ENCODE peak calls at places on chromosomes 3 and 15, in five cellular contexts. One of them, this sample, is unnamed.

GRCh38 chr15:75067123-75067854 is 43.9 kb downstream of the PPCDC start:
- DNase-seq in stimulated activated CD8-positive, alpha-beta memory T cell treated with anti-CD3 and anti-CD28 coated beads, Interleukin-15, amount 100 ng/mL, for 4 hours: no peak
- DNase-seq in WTC11: no peak
- DNase-seq in activated naive CD4-positive, alpha-beta T cell treated with anti-CD3 and anti-CD28 coated beads, Interleukin-2, amount 10 ng/mL, durations not matched to agents 7 days and 5 days: peak; percentile 75
- DNase-seq in HS-27A: peak; percentile 74
- DNase-seq in this sample: no peak

GRCh38 chr3:170508876-170509275 is 77.0 kb downstream of the SLC7A14 start:
- DNase-seq in stimulated activated CD8-positive, alpha-beta memory T cell treated with anti-CD3 and anti-CD28 coated beads, Interleukin-15, amount 100 ng/mL, for 4 hours: no peak
- DNase-seq in WTC11: no peak
- DNase-seq in activated naive CD4-positive, alpha-beta T cell treated with anti-CD3 and anti-CD28 coated beads, Interleukin-2, amount 10 ng/mL, durations not matched to agents 7 days and 5 days: no peak
- DNase-seq in HS-27A: no peak
- DNase-seq in this sample: no peak

GRCh38 chr3:64443553-64444331 is 218.5 kb upstream of the PRICKLE2 start:
- DNase-seq in stimulated activated CD8-positive, alpha-beta memory T cell treated with anti-CD3 and anti-CD28 coated beads, Interleukin-15, amount 100 ng/mL, for 4 hours: no peak
- DNase-seq in WTC11: no peak
- DNase-seq in activated naive CD4-positive, alpha-beta T cell treated with anti-CD3 and anti-CD28 coated beads, Interleukin-2, amount 10 ng/mL, durations not matched to agents 7 days and 5 days: no peak
- DNase-seq in HS-27A: no peak
- DNase-seq in this sample: no peak

GRCh38 chr3:29415824-29416223 is 135.0 kb downstream of the RBMS3 start:
- DNase-seq in stimulated activated CD8-positive, alpha-beta memory T cell treated with anti-CD3 and anti-CD28 coated beads, Interleukin-15, amount 100 ng/mL, for 4 hours: no peak
- DNase-seq in WTC11: no peak
- DNase-seq in activated naive CD4-positive, alpha-beta T cell treated with anti-CD3 and anti-CD28 coated beads, Interleukin-2, amount 10 ng/mL, durations not matched to agents 7 days and 5 days: no peak
- DNase-seq in HS-27A: no peak
- DNase-seq in this sample: no peak

GRCh38 chr15:41980654-41981323 is 8.4 kb upstream of the EHD4 start:
- DNase-seq in stimulated activated CD8-positive, alpha-beta memory T cell treated with anti-CD3 and anti-CD28 coated beads, Interleukin-15, amount 100 ng/mL, for 4 hours: no peak
- DNase-seq in WTC11: no peak
- DNase-seq in activated naive CD4-positive, alpha-beta T cell treated with anti-CD3 and anti-CD28 coated beads, Interleukin-2, amount 10 ng/mL, durations not matched to agents 7 days and 5 days: no peak
- DNase-seq in HS-27A: no peak
- DNase-seq in this sample: no peak

GRCh38 chr3:169077394-169077906 is 586.1 kb downstream of the MECOM start:
- DNase-seq in stimulated activated CD8-positive, alpha-beta memory T cell treated with anti-CD3 and anti-CD28 coated beads, Interleukin-15, amount 100 ng/mL, for 4 hours: no peak
- DNase-seq in WTC11: no peak
- DNase-seq in activated naive CD4-positive, alpha-beta T cell treated with anti-CD3 and anti-CD28 coated beads, Interleukin-2, amount 10 ng/mL, durations not matched to agents 7 days and 5 days: no peak
- DNase-seq in HS-27A: no peak
- DNase-seq in this sample: no peak

GRCh38 chr3:14344351-14344750 is 58.1 kb upstream of the SLC6A6 start:
- DNase-seq in stimulated activated CD8-positive, alpha-beta memory T cell treated with anti-CD3 and anti-CD28 coated beads, Interleukin-15, amount 100 ng/mL, for 4 hours: no peak
- DNase-seq in WTC11: peak; percentile 29
- DNase-seq in activated naive CD4-positive, alpha-beta T cell treated with anti-CD3 and anti-CD28 coated beads, Interleukin-2, amount 10 ng/mL, durations not matched to agents 7 days and 5 days: no peak
- DNase-seq in HS-27A: no peak
- DNase-seq in this sample: no peak

GRCh38 chr3:81859524-81859923 is 98.1 kb upstream of the GBE1 start:
- DNase-seq in stimulated activated CD8-positive, alpha-beta memory T cell treated with anti-CD3 and anti-CD28 coated beads, Interleukin-15, amount 100 ng/mL, for 4 hours: no peak
- DNase-seq in WTC11: no peak
- DNase-seq in activated naive CD4-positive, alpha-beta T cell treated with anti-CD3 and anti-CD28 coated beads, Interleukin-2, amount 10 ng/mL, durations not matched to agents 7 days and 5 days: no peak
- DNase-seq in HS-27A: no peak
- DNase-seq in this sample: no peak

GRCh38 chr3:12545473-12545791 is at the start of gene MKRN2OS:
- DNase-seq in stimulated activated CD8-positive, alpha-beta memory T cell treated with anti-CD3 and anti-CD28 coated beads, Interleukin-15, amount 100 ng/mL, for 4 hours: no peak
- DNase-seq in WTC11: peak; percentile 53
- DNase-seq in activated naive CD4-positive, alpha-beta T cell treated with anti-CD3 and anti-CD28 coated beads, Interleukin-2, amount 10 ng/mL, durations not matched to agents 7 days and 5 days: no peak
- DNase-seq in HS-27A: no peak
- DNase-seq in this sample: no peak

GRCh38 chr3:173755161-173755560 is 357.6 kb downstream of the NLGN1 start:
- DNase-seq in stimulated activated CD8-positive, alpha-beta memory T cell treated with anti-CD3 and anti-CD28 coated beads, Interleukin-15, amount 100 ng/mL, for 4 hours: no peak
- DNase-seq in WTC11: no peak
- DNase-seq in activated naive CD4-positive, alpha-beta T cell treated with anti-CD3 and anti-CD28 coated beads, Interleukin-2, amount 10 ng/mL, durations not matched to agents 7 days and 5 days: no peak
- DNase-seq in HS-27A: no peak
- DNase-seq in this sample: no peak

GRCh38 chr3:32176989-32177701 is 61.3 kb upstream of the CMTM8 start:
- DNase-seq in stimulated activated CD8-positive, alpha-beta memory T cell treated with anti-CD3 and anti-CD28 coated beads, Interleukin-15, amount 100 ng/mL, for 4 hours: peak; percentile 19
- DNase-seq in WTC11: peak; percentile 51
- DNase-seq in activated naive CD4-positive, alpha-beta T cell treated with anti-CD3 and anti-CD28 coated beads, Interleukin-2, amount 10 ng/mL, durations not matched to agents 7 days and 5 days: peak; percentile 66
- DNase-seq in HS-27A: peak; percentile 57
- DNase-seq in this sample: peak; percentile 14

GRCh38 chr3:186996356-186996755 is 66.0 kb downstream of the ST6GAL1 start:
- DNase-seq in stimulated activated CD8-positive, alpha-beta memory T cell treated with anti-CD3 and anti-CD28 coated beads, Interleukin-15, amount 100 ng/mL, for 4 hours: no peak
- DNase-seq in WTC11: no peak
- DNase-seq in activated naive CD4-positive, alpha-beta T cell treated with anti-CD3 and anti-CD28 coated beads, Interleukin-2, amount 10 ng/mL, durations not matched to agents 7 days and 5 days: no peak
- DNase-seq in HS-27A: no peak
- DNase-seq in this sample: no peak

GRCh38 chr3:98513136-98513535 is 9.6 kb downstream of the CLDND1 start:
- DNase-seq in stimulated activated CD8-positive, alpha-beta memory T cell treated with anti-CD3 and anti-CD28 coated beads, Interleukin-15, amount 100 ng/mL, for 4 hours: no peak
- DNase-seq in WTC11: no peak
- DNase-seq in activated naive CD4-positive, alpha-beta T cell treated with anti-CD3 and anti-CD28 coated beads, Interleukin-2, amount 10 ng/mL, durations not matched to agents 7 days and 5 days: no peak
- DNase-seq in HS-27A: no peak
- DNase-seq in this sample: no peak

GRCh38 chr15:98653686-98654085 is 5.3 kb downstream of the IGF1R start:
- DNase-seq in stimulated activated CD8-positive, alpha-beta memory T cell treated with anti-CD3 and anti-CD28 coated beads, Interleukin-15, amount 100 ng/mL, for 4 hours: no peak
- DNase-seq in WTC11: no peak
- DNase-seq in activated naive CD4-positive, alpha-beta T cell treated with anti-CD3 and anti-CD28 coated beads, Interleukin-2, amount 10 ng/mL, durations not matched to agents 7 days and 5 days: no peak
- DNase-seq in HS-27A: no peak
- DNase-seq in this sample: no peak

GRCh38 chr15:53978248-53978906 is at the start of gene UNC13C:
- DNase-seq in stimulated activated CD8-positive, alpha-beta memory T cell treated with anti-CD3 and anti-CD28 coated beads, Interleukin-15, amount 100 ng/mL, for 4 hours: no peak
- DNase-seq in WTC11: peak; percentile 77
- DNase-seq in activated naive CD4-positive, alpha-beta T cell treated with anti-CD3 and anti-CD28 coated beads, Interleukin-2, amount 10 ng/mL, durations not matched to agents 7 days and 5 days: no peak
- DNase-seq in HS-27A: no peak
- DNase-seq in this sample: no peak

GRCh38 chr3:66470956-66471686 is 29.7 kb downstream of the LRIG1 start:
- DNase-seq in stimulated activated CD8-positive, alpha-beta memory T cell treated with anti-CD3 and anti-CD28 coated beads, Interleukin-15, amount 100 ng/mL, for 4 hours: no peak
- DNase-seq in WTC11: no peak
- DNase-seq in activated naive CD4-positive, alpha-beta T cell treated with anti-CD3 and anti-CD28 coated beads, Interleukin-2, amount 10 ng/mL, durations not matched to agents 7 days and 5 days: no peak
- DNase-seq in HS-27A: no peak
- DNase-seq in this sample: no peak

GRCh38 chr15:85329561-85330421 is 50.6 kb upstream of the AKAP13 start:
- DNase-seq in stimulated activated CD8-positive, alpha-beta memory T cell treated with anti-CD3 and anti-CD28 coated beads, Interleukin-15, amount 100 ng/mL, for 4 hours: no peak
- DNase-seq in WTC11: no peak
- DNase-seq in activated naive CD4-positive, alpha-beta T cell treated with anti-CD3 and anti-CD28 coated beads, Interleukin-2, amount 10 ng/mL, durations not matched to agents 7 days and 5 days: peak; percentile 68
- DNase-seq in HS-27A: no peak
- DNase-seq in this sample: no peak

GRCh38 chr3:55826097-55826496 is 339.0 kb upstream of the WNT5A start:
- DNase-seq in stimulated activated CD8-positive, alpha-beta memory T cell treated with anti-CD3 and anti-CD28 coated beads, Interleukin-15, amount 100 ng/mL, for 4 hours: no peak
- DNase-seq in WTC11: no peak
- DNase-seq in activated naive CD4-positive, alpha-beta T cell treated with anti-CD3 and anti-CD28 coated beads, Interleukin-2, amount 10 ng/mL, durations not matched to agents 7 days and 5 days: no peak
- DNase-seq in HS-27A: no peak
- DNase-seq in this sample: no peak

GRCh38 chr3:48897401-48898376 is 993 bp downstream of the SLC25A20 start:
- DNase-seq in stimulated activated CD8-positive, alpha-beta memory T cell treated with anti-CD3 and anti-CD28 coated beads, Interleukin-15, amount 100 ng/mL, for 4 hours: no peak
- DNase-seq in WTC11: no peak
- DNase-seq in activated naive CD4-positive, alpha-beta T cell treated with anti-CD3 and anti-CD28 coated beads, Interleukin-2, amount 10 ng/mL, durations not matched to agents 7 days and 5 days: peak; percentile 27
- DNase-seq in HS-27A: no peak
- DNase-seq in this sample: no peak

GRCh38 chr3:185210621-185211157 is 43.2 kb downstream of the EHHADH start:
- DNase-seq in stimulated activated CD8-positive, alpha-beta memory T cell treated with anti-CD3 and anti-CD28 coated beads, Interleukin-15, amount 100 ng/mL, for 4 hours: no peak
- DNase-seq in WTC11: no peak
- DNase-seq in activated naive CD4-positive, alpha-beta T cell treated with anti-CD3 and anti-CD28 coated beads, Interleukin-2, amount 10 ng/mL, durations not matched to agents 7 days and 5 days: no peak
- DNase-seq in HS-27A: no peak
- DNase-seq in this sample: no peak

GRCh38 chr3:51501833-51502561 is 2.2 kb upstream of the DCAF1 start:
- DNase-seq in stimulated activated CD8-positive, alpha-beta memory T cell treated with anti-CD3 and anti-CD28 coated beads, Interleukin-15, amount 100 ng/mL, for 4 hours: peak; percentile 58
- DNase-seq in WTC11: peak; percentile 93
- DNase-seq in activated naive CD4-positive, alpha-beta T cell treated with anti-CD3 and anti-CD28 coated beads, Interleukin-2, amount 10 ng/mL, durations not matched to agents 7 days and 5 days: peak; percentile 88
- DNase-seq in HS-27A: peak; percentile 46
- DNase-seq in this sample: peak; percentile 27

GRCh38 chr3:4821975-4822374 is 157.3 kb upstream of the BHLHE40 start:
- DNase-seq in stimulated activated CD8-positive, alpha-beta memory T cell treated with anti-CD3 and anti-CD28 coated beads, Interleukin-15, amount 100 ng/mL, for 4 hours: peak; percentile 71
- DNase-seq in WTC11: no peak
- DNase-seq in activated naive CD4-positive, alpha-beta T cell treated with anti-CD3 and anti-CD28 coated beads, Interleukin-2, amount 10 ng/mL, durations not matched to agents 7 days and 5 days: peak; percentile 90
- DNase-seq in HS-27A: no peak
- DNase-seq in this sample: no peak

GRCh38 chr15:90829942-90830440 is 38.4 kb upstream of the FURIN start:
- DNase-seq in stimulated activated CD8-positive, alpha-beta memory T cell treated with anti-CD3 and anti-CD28 coated beads, Interleukin-15, amount 100 ng/mL, for 4 hours: no peak
- DNase-seq in WTC11: no peak
- DNase-seq in activated naive CD4-positive, alpha-beta T cell treated with anti-CD3 and anti-CD28 coated beads, Interleukin-2, amount 10 ng/mL, durations not matched to agents 7 days and 5 days: peak; percentile 71
- DNase-seq in HS-27A: no peak
- DNase-seq in this sample: no peak

GRCh38 chr3:42556089-42556632 is 25.6 kb downstream of the SEC22C start:
- DNase-seq in stimulated activated CD8-positive, alpha-beta memory T cell treated with anti-CD3 and anti-CD28 coated beads, Interleukin-15, amount 100 ng/mL, for 4 hours: no peak
- DNase-seq in WTC11: no peak
- DNase-seq in activated naive CD4-positive, alpha-beta T cell treated with anti-CD3 and anti-CD28 coated beads, Interleukin-2, amount 10 ng/mL, durations not matched to agents 7 days and 5 days: peak; percentile 73
- DNase-seq in HS-27A: no peak
- DNase-seq in this sample: no peak

GRCh38 chr3:173725507-173725906 is 328.0 kb downstream of the NLGN1 start:
- DNase-seq in stimulated activated CD8-positive, alpha-beta memory T cell treated with anti-CD3 and anti-CD28 coated beads, Interleukin-15, amount 100 ng/mL, for 4 hours: no peak
- DNase-seq in WTC11: no peak
- DNase-seq in activated naive CD4-positive, alpha-beta T cell treated with anti-CD3 and anti-CD28 coated beads, Interleukin-2, amount 10 ng/mL, durations not matched to agents 7 days and 5 days: no peak
- DNase-seq in HS-27A: no peak
- DNase-seq in this sample: no peak

GRCh38 chr15:43928152-43928551 is 101.3 kb downstream of the WDR76 start:
- DNase-seq in stimulated activated CD8-positive, alpha-beta memory T cell treated with anti-CD3 and anti-CD28 coated beads, Interleukin-15, amount 100 ng/mL, for 4 hours: no peak
- DNase-seq in WTC11: peak; percentile 62
- DNase-seq in activated naive CD4-positive, alpha-beta T cell treated with anti-CD3 and anti-CD28 coated beads, Interleukin-2, amount 10 ng/mL, durations not matched to agents 7 days and 5 days: no peak
- DNase-seq in HS-27A: no peak
- DNase-seq in this sample: no peak

GRCh38 chr3:176296066-176296597 is 901.1 kb downstream of the TBL1XR1 start:
- DNase-seq in stimulated activated CD8-positive, alpha-beta memory T cell treated with anti-CD3 and anti-CD28 coated beads, Interleukin-15, amount 100 ng/mL, for 4 hours: no peak
- DNase-seq in WTC11: no peak
- DNase-seq in activated naive CD4-positive, alpha-beta T cell treated with anti-CD3 and anti-CD28 coated beads, Interleukin-2, amount 10 ng/mL, durations not matched to agents 7 days and 5 days: no peak
- DNase-seq in HS-27A: no peak
- DNase-seq in this sample: no peak

GRCh38 chr3:190862209-190863118 is at the start of gene GMNC:
- DNase-seq in stimulated activated CD8-positive, alpha-beta memory T cell treated with anti-CD3 and anti-CD28 coated beads, Interleukin-15, amount 100 ng/mL, for 4 hours: no peak
- DNase-seq in WTC11: peak; percentile 75
- DNase-seq in activated naive CD4-positive, alpha-beta T cell treated with anti-CD3 and anti-CD28 coated beads, Interleukin-2, amount 10 ng/mL, durations not matched to agents 7 days and 5 days: peak; percentile 54
- DNase-seq in HS-27A: no peak
- DNase-seq in this sample: no peak

GRCh38 chr15:95864467-95864886 is 466.0 kb upstream of the NR2F2 start:
- DNase-seq in stimulated activated CD8-positive, alpha-beta memory T cell treated with anti-CD3 and anti-CD28 coated beads, Interleukin-15, amount 100 ng/mL, for 4 hours: no peak
- DNase-seq in WTC11: no peak
- DNase-seq in activated naive CD4-positive, alpha-beta T cell treated with anti-CD3 and anti-CD28 coated beads, Interleukin-2, amount 10 ng/mL, durations not matched to agents 7 days and 5 days: peak; percentile 53
- DNase-seq in HS-27A: no peak
- DNase-seq in this sample: no peak

GRCh38 chr3:42527368-42527917 is 25.0 kb downstream of the VIPR1 start:
- DNase-seq in stimulated activated CD8-positive, alpha-beta memory T cell treated with anti-CD3 and anti-CD28 coated beads, Interleukin-15, amount 100 ng/mL, for 4 hours: no peak
- DNase-seq in WTC11: no peak
- DNase-seq in activated naive CD4-positive, alpha-beta T cell treated with anti-CD3 and anti-CD28 coated beads, Interleukin-2, amount 10 ng/mL, durations not matched to agents 7 days and 5 days: no peak
- DNase-seq in HS-27A: no peak
- DNase-seq in this sample: no peak

GRCh38 chr3:68919000-68919399 is 13.3 kb downstream of the TAFA4 start:
- DNase-seq in stimulated activated CD8-positive, alpha-beta memory T cell treated with anti-CD3 and anti-CD28 coated beads, Interleukin-15, amount 100 ng/mL, for 4 hours: no peak
- DNase-seq in WTC11: peak; percentile 48
- DNase-seq in activated naive CD4-positive, alpha-beta T cell treated with anti-CD3 and anti-CD28 coated beads, Interleukin-2, amount 10 ng/mL, durations not matched to agents 7 days and 5 days: no peak
- DNase-seq in HS-27A: no peak
- DNase-seq in this sample: no peak

GRCh38 chr15:98854496-98854895 is 153.1 kb downstream of the PGPEP1L start:
- DNase-seq in stimulated activated CD8-positive, alpha-beta memory T cell treated with anti-CD3 and anti-CD28 coated beads, Interleukin-15, amount 100 ng/mL, for 4 hours: no peak
- DNase-seq in WTC11: no peak
- DNase-seq in activated naive CD4-positive, alpha-beta T cell treated with anti-CD3 and anti-CD28 coated beads, Interleukin-2, amount 10 ng/mL, durations not matched to agents 7 days and 5 days: no peak
- DNase-seq in HS-27A: no peak
- DNase-seq in this sample: no peak

GRCh38 chr3:99872633-99873254 is 55.1 kb downstream of the CMSS1 start:
- DNase-seq in stimulated activated CD8-positive, alpha-beta memory T cell treated with anti-CD3 and anti-CD28 coated beads, Interleukin-15, amount 100 ng/mL, for 4 hours: no peak
- DNase-seq in WTC11: no peak
- DNase-seq in activated naive CD4-positive, alpha-beta T cell treated with anti-CD3 and anti-CD28 coated beads, Interleukin-2, amount 10 ng/mL, durations not matched to agents 7 days and 5 days: peak; percentile 34
- DNase-seq in HS-27A: no peak
- DNase-seq in this sample: no peak

GRCh38 chr3:174397848-174398247 is 461.3 kb upstream of the NAALADL2 start:
- DNase-seq in stimulated activated CD8-positive, alpha-beta memory T cell treated with anti-CD3 and anti-CD28 coated beads, Interleukin-15, amount 100 ng/mL, for 4 hours: no peak
- DNase-seq in WTC11: no peak
- DNase-seq in activated naive CD4-positive, alpha-beta T cell treated with anti-CD3 and anti-CD28 coated beads, Interleukin-2, amount 10 ng/mL, durations not matched to agents 7 days and 5 days: no peak
- DNase-seq in HS-27A: no peak
- DNase-seq in this sample: no peak

GRCh38 chr3:101643009-101643844 is 33.7 kb downstream of the ZBTB11 start:
- DNase-seq in stimulated activated CD8-positive, alpha-beta memory T cell treated with anti-CD3 and anti-CD28 coated beads, Interleukin-15, amount 100 ng/mL, for 4 hours: no peak
- DNase-seq in WTC11: no peak
- DNase-seq in activated naive CD4-positive, alpha-beta T cell treated with anti-CD3 and anti-CD28 coated beads, Interleukin-2, amount 10 ng/mL, durations not matched to agents 7 days and 5 days: no peak
- DNase-seq in HS-27A: no peak
- DNase-seq in this sample: no peak